ENCODE peak calls at places on chromosomes 13 and 19, in nine cellular contexts. One of them, this sample, is unnamed.

GRCh38 chr13:94239135-94239534 is 240.3 kb downstream of the DCT start:
- DNase-seq in astrocyte of the spinal cord: peak; percentile 29
- DNase-seq in left ventricle myocardium inferior: no peak
- DNase-seq in HFF-Myc: no peak
- DNase-seq in activated CD8-positive, alpha-beta memory T cell treated with anti-CD3 and anti-CD28 coated beads for 1 hour: no peak
- DNase-seq in IMR-90: peak; percentile 87
- DNase-seq in NAMALWA: no peak
- DNase-seq in tibial artery: no peak
- DNase-seq in effector memory CD4-positive, alpha-beta T cell: no peak
- DNase-seq in this sample: no peak

GRCh38 chr19:46147791-46148288 is at the start of gene IGFL2:
- DNase-seq in astrocyte of the spinal cord: peak; percentile 2
- DNase-seq in left ventricle myocardium inferior: no peak
- DNase-seq in HFF-Myc: no peak
- DNase-seq in activated CD8-positive, alpha-beta memory T cell treated with anti-CD3 and anti-CD28 coated beads for 1 hour: no peak
- DNase-seq in IMR-90: no peak
- DNase-seq in NAMALWA: no peak
- DNase-seq in tibial artery: no peak
- DNase-seq in effector memory CD4-positive, alpha-beta T cell: no peak
- DNase-seq in this sample: no peak

GRCh38 chr13:51793570-51794273 is 10.2 kb downstream of the DHRS12 start:
- DNase-seq in astrocyte of the spinal cord: peak; percentile 87
- DNase-seq in left ventricle myocardium inferior: no peak
- DNase-seq in HFF-Myc: peak; percentile 42
- DNase-seq in activated CD8-positive, alpha-beta memory T cell treated with anti-CD3 and anti-CD28 coated beads for 1 hour: no peak
- DNase-seq in IMR-90: peak; percentile 91
- DNase-seq in NAMALWA: peak; percentile 48
- DNase-seq in tibial artery: no peak
- DNase-seq in effector memory CD4-positive, alpha-beta T cell: no peak
- DNase-seq in this sample: no peak

GRCh38 chr13:50617134-50617721 is 226.3 kb downstream of the DLEU7 start:
- DNase-seq in astrocyte of the spinal cord: peak; percentile 83
- DNase-seq in left ventricle myocardium inferior: no peak
- DNase-seq in HFF-Myc: peak; percentile 83
- DNase-seq in activated CD8-positive, alpha-beta memory T cell treated with anti-CD3 and anti-CD28 coated beads for 1 hour: no peak
- DNase-seq in IMR-90: peak; percentile 41
- DNase-seq in NAMALWA: no peak
- DNase-seq in tibial artery: no peak
- DNase-seq in effector memory CD4-positive, alpha-beta T cell: no peak
- DNase-seq in this sample: no peak

GRCh38 chr19:8835446-8835845 is 3.3 kb downstream of the MBD3L1 start:
- DNase-seq in astrocyte of the spinal cord: no peak
- DNase-seq in left ventricle myocardium inferior: no peak
- DNase-seq in HFF-Myc: no peak
- DNase-seq in activated CD8-positive, alpha-beta memory T cell treated with anti-CD3 and anti-CD28 coated beads for 1 hour: no peak
- DNase-seq in IMR-90: no peak
- DNase-seq in NAMALWA: no peak
- DNase-seq in tibial artery: no peak
- DNase-seq in effector memory CD4-positive, alpha-beta T cell: no peak
- DNase-seq in this sample: no peak

GRCh38 chr19:15623711-15624318 is 8.8 kb downstream of the CYP4F8 start:
- DNase-seq in astrocyte of the spinal cord: no peak
- DNase-seq in left ventricle myocardium inferior: no peak
- DNase-seq in HFF-Myc: no peak
- DNase-seq in activated CD8-positive, alpha-beta memory T cell treated with anti-CD3 and anti-CD28 coated beads for 1 hour: no peak
- DNase-seq in IMR-90: no peak
- DNase-seq in NAMALWA: peak; percentile 8
- DNase-seq in tibial artery: no peak
- DNase-seq in effector memory CD4-positive, alpha-beta T cell: no peak
- DNase-seq in this sample: no peak

GRCh38 chr19:46875234-46875633 is 14.4 kb downstream of the ARHGAP35 start:
- DNase-seq in astrocyte of the spinal cord: no peak
- DNase-seq in left ventricle myocardium inferior: no peak
- DNase-seq in HFF-Myc: no peak
- DNase-seq in activated CD8-positive, alpha-beta memory T cell treated with anti-CD3 and anti-CD28 coated beads for 1 hour: no peak
- DNase-seq in IMR-90: no peak
- DNase-seq in NAMALWA: no peak
- DNase-seq in tibial artery: no peak
- DNase-seq in effector memory CD4-positive, alpha-beta T cell: no peak
- DNase-seq in this sample: no peak

GRCh38 chr19:32662186-32662585 is 12.8 kb downstream of the ANKRD27 start:
- DNase-seq in astrocyte of the spinal cord: peak; percentile 49
- DNase-seq in left ventricle myocardium inferior: no peak
- DNase-seq in HFF-Myc: no peak
- DNase-seq in activated CD8-positive, alpha-beta memory T cell treated with anti-CD3 and anti-CD28 coated beads for 1 hour: no peak
- DNase-seq in IMR-90: peak; percentile 58
- DNase-seq in NAMALWA: peak; percentile 16
- DNase-seq in tibial artery: no peak
- DNase-seq in effector memory CD4-positive, alpha-beta T cell: no peak
- DNase-seq in this sample: no peak

GRCh38 chr19:35801828-35802227 is 10.8 kb downstream of the PRODH2 start:
- DNase-seq in astrocyte of the spinal cord: no peak
- DNase-seq in left ventricle myocardium inferior: no peak
- DNase-seq in HFF-Myc: no peak
- DNase-seq in activated CD8-positive, alpha-beta memory T cell treated with anti-CD3 and anti-CD28 coated beads for 1 hour: no peak
- DNase-seq in IMR-90: no peak
- DNase-seq in NAMALWA: no peak
- DNase-seq in tibial artery: no peak
- DNase-seq in effector memory CD4-positive, alpha-beta T cell: no peak
- DNase-seq in this sample: no peak

GRCh38 chr13:51995677-51996551 is 15.3 kb downstream of the ATP7B start:
- DNase-seq in astrocyte of the spinal cord: peak; percentile 16
- DNase-seq in left ventricle myocardium inferior: peak; percentile 35
- DNase-seq in HFF-Myc: no peak
- DNase-seq in activated CD8-positive, alpha-beta memory T cell treated with anti-CD3 and anti-CD28 coated beads for 1 hour: no peak
- DNase-seq in IMR-90: no peak
- DNase-seq in NAMALWA: no peak
- DNase-seq in tibial artery: no peak
- DNase-seq in effector memory CD4-positive, alpha-beta T cell: no peak
- DNase-seq in this sample: no peak

GRCh38 chr13:22031702-22032286 is 360.9 kb downstream of the FGF9 start:
- DNase-seq in astrocyte of the spinal cord: no peak
- DNase-seq in left ventricle myocardium inferior: no peak
- DNase-seq in HFF-Myc: no peak
- DNase-seq in activated CD8-positive, alpha-beta memory T cell treated with anti-CD3 and anti-CD28 coated beads for 1 hour: no peak
- DNase-seq in IMR-90: no peak
- DNase-seq in NAMALWA: no peak
- DNase-seq in tibial artery: no peak
- DNase-seq in effector memory CD4-positive, alpha-beta T cell: no peak
- DNase-seq in this sample: no peak

GRCh38 chr19:45250832-45251451 is at the start of gene MARK4:
- DNase-seq in astrocyte of the spinal cord: peak; percentile 48
- DNase-seq in left ventricle myocardium inferior: peak; percentile 52
- DNase-seq in HFF-Myc: no peak
- DNase-seq in activated CD8-positive, alpha-beta memory T cell treated with anti-CD3 and anti-CD28 coated beads for 1 hour: peak; percentile 15
- DNase-seq in IMR-90: peak; percentile 34
- DNase-seq in NAMALWA: peak; percentile 71
- DNase-seq in tibial artery: no peak
- DNase-seq in effector memory CD4-positive, alpha-beta T cell: peak; percentile 33
- DNase-seq in this sample: peak; percentile 68

GRCh38 chr13:35475131-35475959 is 1.1 kb downstream of the MAB21L1 start:
- DNase-seq in astrocyte of the spinal cord: peak; percentile 49
- DNase-seq in left ventricle myocardium inferior: no peak
- DNase-seq in HFF-Myc: no peak
- DNase-seq in activated CD8-positive, alpha-beta memory T cell treated with anti-CD3 and anti-CD28 coated beads for 1 hour: no peak
- DNase-seq in IMR-90: peak; percentile 16
- DNase-seq in NAMALWA: no peak
- DNase-seq in tibial artery: peak; percentile 61
- DNase-seq in effector memory CD4-positive, alpha-beta T cell: no peak
- DNase-seq in this sample: no peak